ENCODE peak calls at places on chromosome 13, in ten cellular contexts. U is effector memory CD8-positive, alpha-beta T cell; W is GM20000; S is WTC11; A is SHP77; V is uterus; E is mesendoderm; X is stimulated activated CD8-positive, alpha-beta memory T cell treated with anti-CD3 and anti-CD28 coated beads, Interleukin-12 subunit alpha, Interleukin-12 subunit beta, amount 100 ng/mL, for 1 hour; D is NCI-H1417; O is HT1080. R is an unnamed sample.

GRCh38 chr13:48783181-48783630 is 129.5 kb downstream of the CYSLTR2 start:
- DNase-seq in U (no peak), W (no peak), S (no peak), A (peak), V (peak), E (no peak), X (no peak), D (peak), O (peak), R (peak)

GRCh38 chr13:33606692-33607091 is 211.3 kb upstream of the RFC3 start:
- DNase-seq in U (no peak), W (no peak), S (peak), A (no peak), V (no peak), E (peak), X (no peak), D (peak), O (no peak), R (no peak)

GRCh38 chr13:48066310-48066989 is 28.5 kb downstream of the MED4 start:
- DNase-seq in U (no peak), W (no peak), S (no peak), A (peak), V (no peak), E (no peak), X (no peak), D (peak), O (peak), R (no peak)

GRCh38 chr13:88068975-88069374 is 397.8 kb downstream of the SLITRK5 start:
- DNase-seq in U (no peak), W (no peak), S (peak), A (peak), V (no peak), E (peak), X (no peak), D (peak), O (no peak), R (no peak)

GRCh38 chr13:76038920-76039716 is 403.0 kb downstream of the LMO7 start:
- DNase-seq in U (no peak), W (no peak), S (peak), A (no peak), V (no peak), E (peak), X (no peak), D (no peak), O (no peak), R (no peak)

GRCh38 chr13:99617474-99618255 is 116.4 kb downstream of the TM9SF2 start:
- DNase-seq in U (no peak), W (no peak), S (peak), A (peak), V (no peak), E (peak), X (no peak), D (peak), O (peak), R (no peak)

GRCh38 chr13:90968510-90968909 is 379.0 kb upstream of the MIR17HG start:
- DNase-seq in U (no peak), W (peak), S (peak), A (peak), V (no peak), E (peak), X (no peak), D (peak), O (peak), R (no peak)

GRCh38 chr13:39364797-39365468 is 238.1 kb downstream of the LHFPL6 start:
- DNase-seq in U (no peak), W (no peak), S (no peak), A (peak), V (no peak), E (peak), X (no peak), D (no peak), O (peak), R (peak)

GRCh38 chr13:111058796-111059506 is 56.2 kb upstream of the ARHGEF7 start:
- DNase-seq in U (no peak), W (no peak), S (no peak), A (no peak), V (no peak), E (peak), X (no peak), D (no peak), O (peak), R (no peak)

GRCh38 chr13:70580825-70581224 is 472.6 kb upstream of the KLHL1 start:
- DNase-seq in U (no peak), W (no peak), S (no peak), A (no peak), V (no peak), E (no peak), X (no peak), D (no peak), O (no peak), R (no peak)

GRCh38 chr13:79637086-79637763 is 156.3 kb downstream of the NDFIP2 start:
- DNase-seq in U (no peak), W (no peak), S (no peak), A (no peak), V (no peak), E (no peak), X (no peak), D (no peak), O (no peak), R (no peak)

GRCh38 chr13:31477961-31478360 is 261.4 kb upstream of the RXFP2 start:
- DNase-seq in U (no peak), W (no peak), S (no peak), A (no peak), V (no peak), E (no peak), X (no peak), D (no peak), O (no peak), R (no peak)

GRCh38 chr13:97248243-97248642 is 26.1 kb downstream of the MBNL2 start:
- DNase-seq in U (no peak), W (no peak), S (no peak), A (no peak), V (no peak), E (no peak), X (no peak), D (no peak), O (no peak), R (no peak)

GRCh38 chr13:111858571-111858970 is 208.4 kb upstream of the SOX1 start:
- DNase-seq in U (no peak), W (no peak), S (no peak), A (no peak), V (no peak), E (no peak), X (no peak), D (no peak), O (no peak), R (no peak)

GRCh38 chr13:48539550-48539949 is 6.7 kb upstream of the RCBTB2 start:
- DNase-seq in U (no peak), W (no peak), S (no peak), A (no peak), V (no peak), E (no peak), X (no peak), D (no peak), O (no peak), R (peak)

R was measured in NCI-H2029.